ENCODE peak calls at places on chromosomes 12 and 14, in nine cellular contexts. V is A549; K is activated T-cell treated with anti-CD3 and anti-CD28 coated beads, Interleukin-2, amount 50 U/mL, for 72 hours; N is HFF-Myc; Q is KBM-7; C is stimulated activated CD4-positive, alpha-beta T cell treated with anti-CD3 and anti-CD28 coated beads, Interleukin-2, amount 100 ng/mL, for 24 hours; T is ureter; Z is neural crest cell; P is astrocyte of the cerebellum. J is an unnamed sample.

GRCh38 chr12:108425238-108425795 is 86.2 kb upstream of the CMKLR1 start:
- DNase-seq in N (no peak), Q (no peak), T (no peak), Z (no peak), V (no peak), K (no peak), P (no peak), C (no peak), J (no peak)

GRCh38 chr12:57795354-57795753 is 12.8 kb downstream of the TSFM start:
- DNase-seq in N (no peak), C (no peak), Q (no peak), K (no peak), Z (no peak), V (no peak), P (no peak), T (no peak), J (no peak)

GRCh38 chr14:69170848-69171247 is 17.9 kb upstream of the DCAF5 start:
- DNase-seq in N (no peak), V (no peak), P (no peak), C (no peak), T (no peak), Z (no peak), Q (no peak), K (no peak), J (no peak)

GRCh38 chr14:103870891-103871595 is 23.7 kb upstream of the PPP1R13B start:
- DNase-seq in Q (no peak), K (no peak), V (no peak), P (no peak), Z (no peak), C (no peak), N (no peak), T (no peak), J (no peak)

GRCh38 chr14:103385994-103386491 is 828 bp downstream of the MARK3 start:
- DNase-seq in T (no peak), Z (peak; percentile 12), N (no peak), C (peak; percentile 41), V (no peak), P (no peak), Q (peak; percentile 39), K (peak; percentile 48), J (no peak)

GRCh38 chr12:464484-465267 is 4.9 kb downstream of the B4GALNT3 start:
- DNase-seq in C (no peak), N (no peak), K (no peak), P (no peak), Q (no peak), Z (no peak), V (no peak), T (no peak), J (no peak)

GRCh38 chr14:32552766-32553165 is 223.7 kb downstream of the AKAP6 start:
- DNase-seq in Z (no peak), V (no peak), K (no peak), C (no peak), N (no peak), P (no peak), Q (no peak), T (no peak), J (no peak)

GRCh38 chr12:24071842-24072241 is 122.4 kb upstream of the SOX5 start:
- DNase-seq in N (no peak), T (no peak), P (no peak), K (no peak), V (no peak), Q (no peak), Z (no peak), C (no peak), J (no peak)

GRCh38 chr14:64800000-64800399 is 79.7 kb downstream of the SPTB start:
- DNase-seq in Z (no peak), Q (peak; percentile 26), T (no peak), V (peak; percentile 62), N (no peak), K (no peak), C (no peak), P (no peak), J (no peak)

GRCh38 chr14:91878274-91878673 is 10.9 kb upstream of the TC2N start:
- DNase-seq in T (no peak), Z (no peak), P (no peak), V (no peak), N (no peak), Q (no peak), K (no peak), C (no peak), J (no peak)

GRCh38 chr14:34098045-34098984 is 147.4 kb upstream of the EGLN3 start:
- DNase-seq in Q (peak; percentile 66), V (peak; percentile 49), K (peak; percentile 19), P (peak; percentile 31), T (peak; percentile 54), Z (peak; percentile 32), C (no peak), N (peak; percentile 36), J (no peak)

GRCh38 chr12:12572659-12573058 is 10.0 kb upstream of the DUSP16 start:
- DNase-seq in Q (no peak), K (no peak), Z (no peak), C (no peak), N (no peak), T (no peak), V (no peak), P (no peak), J (no peak)

GRCh38 chr14:61434315-61434714 is 112.9 kb downstream of the PRKCH start:
- DNase-seq in C (no peak), Z (no peak), T (no peak), P (no peak), V (peak; percentile 22), N (no peak), Q (no peak), K (no peak), J (no peak)

GRCh38 chr14:96442355-96442754 is 50.4 kb downstream of the AK7 start:
- DNase-seq in K (no peak), V (no peak), C (no peak), P (peak; percentile 13), N (no peak), Z (no peak), T (no peak), Q (no peak), J (no peak)

GRCh38 chr14:100144996-100145646 is 14.3 kb downstream of the DEGS2 start:
- DNase-seq in P (no peak), C (no peak), T (no peak), Z (no peak), K (no peak), Q (no peak), N (no peak), V (no peak), J (no peak)

GRCh38 chr12:65640489-65640901 is 183.8 kb upstream of the HMGA2 start:
- DNase-seq in T (no peak), C (no peak), V (no peak), Q (no peak), N (no peak), K (no peak), P (no peak), Z (no peak), J (no peak)

GRCh38 chr14:50871914-50872732 is at the start of gene ABHD12B:
- DNase-seq in T (no peak), Z (no peak), Q (no peak), N (no peak), V (no peak), K (no peak), P (no peak), C (no peak), J (no peak)

GRCh38 chr14:71362920-71363584 is 455.8 kb downstream of the PCNX1 start:
- DNase-seq in Z (no peak), T (no peak), N (no peak), Q (peak; percentile 59), P (no peak), C (no peak), K (no peak), V (no peak), J (no peak)

GRCh38 chr14:99468836-99469592 is 11.6 kb downstream of the SETD3 start:
- DNase-seq in T (no peak), Q (no peak), Z (no peak), K (no peak), N (no peak), P (no peak), C (no peak), V (no peak), J (no peak)

GRCh38 chr12:47825239-47825639 is 5.5 kb upstream of the HDAC7 start:
- DNase-seq in N (no peak), K (no peak), Z (no peak), Q (no peak), P (no peak), V (peak; percentile 56), C (no peak), T (no peak), J (no peak)

GRCh38 chr12:76318773-76319594 is 29.2 kb downstream of the BBS10 start:
- DNase-seq in P (no peak), T (no peak), Z (no peak), V (no peak), C (no peak), N (no peak), K (no peak), Q (no peak), J (no peak)

GRCh38 chr14:20440465-20440864 is 4.5 kb upstream of the KLHL33 start:
- DNase-seq in K (no peak), Z (no peak), N (no peak), T (no peak), P (no peak), Q (no peak), V (no peak), C (no peak), J (no peak)

J was measured in GM18507.